ENCODE peak calls at places on chromosomes 16 and 17, in nine cellular contexts. H is left cardiac atrium; S is osteocyte; A is naive thymus-derived CD8-positive, alpha-beta T cell; Q is gastrocnemius medialis; Y is epithelial cell of prostate; W is RPMI7951; Z is NCI-H1436; N is astrocyte of the spinal cord. F is an unnamed sample.
A peak's percentile ranks its signal among the peaks of the same experiment; 100 is the strongest.

GRCh38 chr17:79792984-79793923 is 3.6 kb downstream of the CBX8 start:
- DNase-seq in S (no peak), A (no peak), H (no peak), Y (no peak), N (peak; percentile 55), Z (no peak), Q (no peak), W (peak; percentile 58), F (peak; percentile 76)

GRCh38 chr16:85536411-85537330 is 76.5 kb upstream of the GSE1 start:
- DNase-seq in S (no peak), A (no peak), W (no peak), Z (no peak), N (no peak), Y (no peak), H (no peak), Q (no peak), F (no peak)

GRCh38 chr17:43576563-43577229 is 30.6 kb upstream of the ETV4 start:
- DNase-seq in N (peak; percentile 70), H (peak; percentile 68), W (peak; percentile 68), Q (peak; percentile 31), A (peak; percentile 41), Y (no peak), Z (peak; percentile 69), S (no peak), F (peak; percentile 76)

GRCh38 chr16:56332464-56333079 is 92.8 kb downstream of the AMFR start:
- DNase-seq in N (peak; percentile 31), A (no peak), Z (no peak), Q (peak; percentile 80), S (no peak), H (peak; percentile 78), Y (no peak), W (peak; percentile 57), F (peak; percentile 89)

GRCh38 chr16:68480084-68480995 is 32.0 kb upstream of the SMPD3 start:
- DNase-seq in Q (no peak), H (no peak), N (no peak), Z (no peak), Y (no peak), W (no peak), A (no peak), S (no peak), F (no peak)

GRCh38 chr16:71421911-71422310 is 19.9 kb downstream of the TLE7 start:
- DNase-seq in A (no peak), H (no peak), Z (no peak), S (no peak), Q (no peak), Y (no peak), W (no peak), N (no peak), F (peak; percentile 3)

GRCh38 chr17:82592289-82592683 is 56.0 kb downstream of the WDR45B start:
- DNase-seq in S (no peak), W (no peak), H (no peak), Z (no peak), A (no peak), Y (peak; percentile 12), Q (peak; percentile 39), N (no peak), F (no peak)

GRCh38 chr17:77100009-77100408 is 40.8 kb upstream of the SEC14L1 start:
- DNase-seq in Z (no peak), Q (peak; percentile 53), A (no peak), H (peak; percentile 76), W (no peak), Y (no peak), N (no peak), S (no peak), F (no peak)

GRCh38 chr16:55035037-55035436 is 104.4 kb downstream of the IRX5 start:
- DNase-seq in H (peak; percentile 39), S (no peak), Q (no peak), W (peak; percentile 24), N (no peak), Z (no peak), Y (no peak), A (no peak), F (peak; percentile 50)

GRCh38 chr16:53346-54236 is at the start of the genes POLR3K and SNRNP25:
- DNase-seq in Z (peak; percentile 93), H (peak; percentile 100), A (peak; percentile 96), N (peak; percentile 98), Q (peak; percentile 100), Y (peak; percentile 89), S (peak; percentile 100), W (peak; percentile 96), F (peak; percentile 98)

GRCh38 chr16:23319861-23320615 is 17.9 kb downstream of the SCNN1B start:
- DNase-seq in N (no peak), Z (no peak), H (no peak), W (no peak), Y (no peak), S (no peak), Q (no peak), A (no peak), F (no peak)

GRCh38 chr16:77194295-77195231 is 3.6 kb downstream of the MON1B start:
- DNase-seq in Q (no peak), W (no peak), N (no peak), A (no peak), H (no peak), S (no peak), Y (no peak), Z (no peak), F (no peak)

GRCh38 chr16:31869511-31870201 is 4.0 kb upstream of the ZNF267 start:
- DNase-seq in A (peak; percentile 87), W (peak; percentile 82), H (no peak), Y (peak; percentile 78), Z (no peak), S (no peak), N (peak; percentile 79), Q (peak; percentile 52), F (peak; percentile 75)

GRCh38 chr16:31664683-31665482 is 137.2 kb downstream of the AHSP start:
- DNase-seq in N (no peak), Z (no peak), Q (no peak), Y (peak; percentile 69), S (no peak), W (peak; percentile 6), A (no peak), H (no peak), F (peak; percentile 32)

GRCh38 chr16:7014756-7015155 is 317.9 kb upstream of the RBFOX1 start:
- DNase-seq in Z (no peak), N (no peak), W (no peak), Q (no peak), S (no peak), A (no peak), H (no peak), Y (no peak), F (no peak)

GRCh38 chr17:55717898-55718735 is 4.5 kb downstream of the TMEM100 start:
- DNase-seq in N (peak; percentile 79), Z (peak; percentile 35), H (peak; percentile 86), Q (peak; percentile 78), Y (no peak), W (peak; percentile 60), A (peak; percentile 24), S (peak; percentile 88), F (peak; percentile 84)

GRCh38 chr17:53088501-53088900 is 734.2 kb upstream of the KIF2B start:
- DNase-seq in A (no peak), S (no peak), W (no peak), Z (no peak), N (no peak), Q (no peak), H (no peak), Y (no peak), F (no peak)

GRCh38 chr16:56423584-56424403 is 1.6 kb downstream of the AMFR start:
- DNase-seq in Q (no peak), Y (no peak), Z (no peak), W (no peak), N (peak; percentile 10), A (peak; percentile 19), H (no peak), S (no peak), F (no peak)

GRCh38 chr17:49434821-49435581 is 20.3 kb upstream of the PHB1 start:
- DNase-seq in H (peak; percentile 50), A (peak; percentile 23), Q (peak; percentile 31), Z (peak; percentile 47), S (no peak), N (peak; percentile 43), W (peak; percentile 41), Y (no peak), F (peak; percentile 75)

GRCh38 chr16:52456368-52456767 is 90.6 kb downstream of the TOX3 start:
- DNase-seq in Z (no peak), Q (no peak), S (no peak), N (no peak), W (peak; percentile 18), Y (no peak), A (no peak), H (no peak), F (no peak)